ENCODE peak calls at places on chromosomes 16 and 17, in eight cellular contexts. T is amygdala; A is CD4-positive, CD25-positive, alpha-beta regulatory T cell; K is NCI-H748 treated with DMSO at 0.1 percent for 48 hours; O is activated naive CD8-positive, alpha-beta T cell treated with anti-CD3 and anti-CD28 coated beads for 36 hours; C is AG08396; L is NCI-H2081; V is M059J. E is an unnamed sample.

GRCh38 chr17:31579265-31579664 is 187.8 kb downstream of the RAB11FIP4 start:
- DNase-seq in T (no peak), A (no peak), K (no peak), O (no peak), C (no peak), L (peak; percentile 29), V (peak; percentile 98), E (no peak)

GRCh38 chr16:14007460-14007859 is 63.7 kb upstream of the MRTFB start:
- DNase-seq in T (no peak), A (peak; percentile 34), K (peak; percentile 44), O (no peak), C (no peak), L (no peak), V (peak; percentile 59), E (no peak)

GRCh38 chr16:30927789-30928378 is 4.5 kb downstream of the FBXL19 start:
- DNase-seq in T (no peak), A (peak; percentile 50), K (peak; percentile 7), O (peak; percentile 47), C (peak; percentile 47), L (peak; percentile 94), V (peak; percentile 62), E (no peak)

GRCh38 chr17:4006165-4006589 is 41.9 kb upstream of the ATP2A3 start:
- DNase-seq in T (no peak), A (no peak), K (no peak), O (no peak), C (no peak), L (no peak), V (no peak), E (no peak)

GRCh38 chr16:4580245-4580644 is 24.1 kb downstream of the C16orf96 start:
- DNase-seq in T (no peak), A (no peak), K (no peak), O (no peak), C (peak; percentile 55), L (no peak), V (peak; percentile 49), E (no peak)

GRCh38 chr17:31248986-31249385 is 48.1 kb downstream of the OMG start:
- DNase-seq in T (no peak), A (no peak), K (no peak), O (no peak), C (peak; percentile 21), L (no peak), V (peak; percentile 87), E (no peak)

GRCh38 chr17:67520282-67520906 is 143.3 kb downstream of the PITPNC1 start:
- DNase-seq in T (no peak), A (no peak), K (no peak), O (no peak), C (peak; percentile 33), L (no peak), V (no peak), E (no peak)

GRCh38 chr16:15970202-15970601 is 20.8 kb downstream of the ABCC1 start:
- DNase-seq in T (no peak), A (peak; percentile 48), K (no peak), O (no peak), C (no peak), L (no peak), V (peak; percentile 55), E (no peak)

GRCh38 chr17:53032861-53033271 is 789.9 kb upstream of the KIF2B start:
- DNase-seq in T (no peak), A (peak; percentile 1), K (no peak), O (no peak), C (no peak), L (peak; percentile 76), V (peak; percentile 19), E (no peak)

GRCh38 chr17:31745964-31746650 is 112.9 kb downstream of the COPRS start:
- DNase-seq in T (no peak), A (no peak), K (no peak), O (no peak), C (no peak), L (no peak), V (peak; percentile 43), E (no peak)